ENCODE peak calls at places on chromosomes 7 and 10, in nine cellular contexts. U is dorsolateral prefrontal cortex; F is NCI-H1417 treated with DMSO at 0.1 percent for 48 hours; R is EL; I is NCI-H345; X is HuH-7.5; M is thoracic aorta; N is neural progenitor cell; Q is stimulated activated CD4-positive, alpha-beta T cell treated with anti-CD3 and anti-CD28 coated beads, TNF-alpha, amount 100 ng/mL, for 4 hours. C is an unnamed sample.

GRCh38 chr10:119029613-119030420 is at the start of gene NANOS1:
- DNase-seq in U (peak; percentile 12), F (no peak), R (no peak), I (peak; percentile 22), X (peak; percentile 29), M (no peak), N (peak; percentile 75), Q (peak; percentile 26), C (no peak)

GRCh38 chr10:120783098-120783497 is 68.1 kb upstream of the WDR11 start:
- DNase-seq in U (no peak), F (no peak), R (no peak), I (no peak), X (no peak), M (no peak), N (no peak), Q (no peak), C (no peak)

GRCh38 chr7:134718211-134718875 is 61.1 kb upstream of the CALD1 start:
- DNase-seq in U (no peak), F (no peak), R (no peak), I (no peak), X (no peak), M (no peak), N (no peak), Q (no peak), C (no peak)

GRCh38 chr10:125089486-125089885 is 70.9 kb downstream of the CTBP2 start:
- DNase-seq in U (no peak), F (no peak), R (no peak), I (no peak), X (no peak), M (no peak), N (no peak), Q (no peak), C (no peak)

GRCh38 chr10:105042906-105043552 is 401.9 kb downstream of the SORCS3 start:
- DNase-seq in U (no peak), F (no peak), R (no peak), I (no peak), X (no peak), M (no peak), N (no peak), Q (no peak), C (no peak)

GRCh38 chr7:100802951-100803350 is 24.4 kb downstream of the EPHB4 start:
- DNase-seq in U (no peak), F (no peak), R (no peak), I (no peak), X (no peak), M (no peak), N (no peak), Q (no peak), C (no peak)

GRCh38 chr10:78442836-78443550 is 409.3 kb downstream of the RPS24 start:
- DNase-seq in U (no peak), F (no peak), R (no peak), I (no peak), X (no peak), M (no peak), N (no peak), Q (no peak), C (no peak)

GRCh38 chr10:46550795-46551700 is 5.4 kb downstream of the GPRIN2 start:
- DNase-seq in U (no peak), F (no peak), R (no peak), I (no peak), X (no peak), M (peak; percentile 1), N (no peak), Q (no peak), C (no peak)

GRCh38 chr7:70788276-70788675 is 343.7 kb upstream of the GALNT17 start:
- DNase-seq in U (no peak), F (no peak), R (peak; percentile 1), I (no peak), X (peak; percentile 40), M (no peak), N (no peak), Q (no peak), C (no peak)